ENCODE peak calls at places on chromosomes 13 and 19, in five cellular contexts. V, U, B, F and T are unnamed samples.

GRCh38 chr19:4256563-4256962 is 9.7 kb downstream of the YJU2 start:
- DNase-seq in V (no peak), U (no peak), B (no peak), F (no peak), T (no peak)

GRCh38 chr19:55355213-55355821 is 798 bp upstream of the COX6B2 start:
- DNase-seq in V (no peak), F (peak; percentile 86), U (no peak), B (no peak), T (no peak)

GRCh38 chr13:37889102-37889501 is 19.5 kb upstream of the TRPC4 start:
- DNase-seq in B (no peak), F (peak; percentile 7), U (peak; percentile 7), V (no peak), T (no peak)

GRCh38 chr19:33193864-33194362 is at the start of gene LRP3:
- DNase-seq in U (no peak), B (no peak), V (peak; percentile 84), F (no peak), T (peak; percentile 54)

GRCh38 chr19:17755977-17756670 is 4.8 kb downstream of the FCHO1 start:
- DNase-seq in V (peak; percentile 83), U (peak; percentile 29), F (no peak), B (no peak), T (no peak)

GRCh38 chr19:6223461-6224307 is 56.1 kb downstream of the MLLT1 start:
- DNase-seq in B (no peak), F (no peak), V (no peak), U (no peak), T (no peak)

GRCh38 chr13:105543742-105544141 is 991.7 kb downstream of the EFNB2 start:
- DNase-seq in U (no peak), V (no peak), F (peak; percentile 58), B (no peak), T (no peak)

GRCh38 chr19:39238944-39239343 is 5.9 kb downstream of the IFNL3 start:
- DNase-seq in U (no peak), B (no peak), V (no peak), F (no peak), T (no peak)

GRCh38 chr13:111395511-111396393 is 75.3 kb downstream of the TEX29 start:
- DNase-seq in V (no peak), B (peak; percentile 5), U (no peak), F (no peak), T (no peak)

GRCh38 chr19:42216653-42217521 is 590 bp downstream of the DEDD2 start:
- DNase-seq in B (peak; percentile 44), F (no peak), V (peak; percentile 74), U (peak; percentile 45), T (no peak)

GRCh38 chr19:16013181-16013850 is 63.0 kb upstream of the TPM4 start:
- DNase-seq in V (no peak), U (no peak), F (no peak), B (no peak), T (no peak)

GRCh38 chr13:98476538-98476966 is 100.4 kb downstream of the STK24 start:
- DNase-seq in V (no peak), U (peak; percentile 80), F (peak; percentile 87), B (peak; percentile 46), T (no peak)

GRCh38 chr13:109790071-109790470 is 3.7 kb upstream of the IRS2 start:
- DNase-seq in U (no peak), V (no peak), B (no peak), F (peak; percentile 29), T (no peak)

GRCh38 chr13:109792416-109793090 is 6.2 kb upstream of the IRS2 start:
- DNase-seq in U (no peak), F (no peak), B (no peak), V (no peak), T (no peak)

GRCh38 chr13:109788372-109789195 is 2.2 kb upstream of the IRS2 start:
- DNase-seq in B (no peak), U (no peak), V (no peak), F (no peak), T (no peak)

GRCh38 chr13:109789262-109789661 is 2.9 kb upstream of the IRS2 start:
- DNase-seq in B (no peak), V (no peak), F (no peak), U (no peak), T (no peak)

DNA sequence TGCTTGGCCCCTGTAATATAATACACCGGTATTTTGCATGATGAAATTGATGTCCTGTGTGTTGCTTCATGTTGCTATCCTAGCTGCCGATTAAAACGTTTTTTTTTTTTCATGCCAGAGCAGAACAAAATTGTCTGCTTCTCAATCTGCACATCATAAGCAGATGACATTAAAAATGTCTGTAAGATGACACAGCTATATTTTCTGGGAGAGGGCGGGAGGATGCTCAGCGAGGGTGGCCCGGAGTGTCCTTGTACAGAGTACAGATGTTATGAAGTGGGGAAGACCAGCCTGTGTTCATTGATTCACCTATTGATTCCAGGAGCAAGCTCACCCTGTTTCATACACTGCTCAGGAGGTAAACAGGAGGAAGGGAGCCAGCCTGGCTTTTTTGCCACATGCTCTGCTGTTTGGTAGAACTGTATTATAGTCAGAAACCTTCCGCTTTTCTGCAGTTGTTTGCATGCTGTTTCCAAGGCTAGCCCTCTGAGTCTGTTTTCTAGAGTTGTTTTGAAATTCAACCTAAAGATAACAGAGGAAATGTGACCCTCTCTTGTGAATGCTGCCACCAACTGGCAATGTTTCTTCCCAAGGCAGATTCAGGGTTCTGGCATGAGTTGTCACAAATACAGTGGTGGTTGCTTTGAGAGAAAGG is 4.7 kb upstream of the IRS2 start:
- DNase-seq in F (peak; percentile 48), B (no peak), V (peak; percentile 52), U (peak; percentile 32), T (no peak)
- TF ChIP-seq CTCF in F (peak; percentile 36), B (no peak), V (peak; percentile 43), U (peak; percentile 64), T (no peak)

GRCh38 chr13:25466880-25467279 is 95.1 kb downstream of the ATP8A2 start:
- DNase-seq in B (no peak), U (no peak), V (no peak), F (no peak), T (no peak)
- TF ChIP-seq CTCF in B (no peak), U (no peak), V (no peak), F (no peak), T (no peak)

GRCh38 chr19:1037553-1038115 is 2.3 kb upstream of the ABCA7 start:
- DNase-seq in F (no peak), U (no peak), B (no peak), V (no peak), T (no peak)

GRCh38 chr19:1038995-1039645 is 787 bp upstream of the ABCA7 start:
- DNase-seq in U (no peak), F (no peak), V (no peak), B (no peak), T (no peak)

GRCh38 chr19:1039646-1040475 is at the start of gene ABCA7:
- DNase-seq in F (peak; percentile 94), U (peak; percentile 99), B (peak; percentile 98), V (peak; percentile 98), T (peak; percentile 98)

GRCh38 chr19:1032264-1032867 is 6.0 kb downstream of the CNN2 start:
- DNase-seq in F (no peak), U (no peak), B (no peak), V (no peak), T (no peak)

GRCh38 chr19:1035998-1036621 is 3.8 kb upstream of the ABCA7 start:
- DNase-seq in F (no peak), V (no peak), B (no peak), U (no peak), T (no peak)
- TF ChIP-seq CTCF in F (no peak), V (no peak), B (no peak), U (no peak), T (no peak)

DNA sequence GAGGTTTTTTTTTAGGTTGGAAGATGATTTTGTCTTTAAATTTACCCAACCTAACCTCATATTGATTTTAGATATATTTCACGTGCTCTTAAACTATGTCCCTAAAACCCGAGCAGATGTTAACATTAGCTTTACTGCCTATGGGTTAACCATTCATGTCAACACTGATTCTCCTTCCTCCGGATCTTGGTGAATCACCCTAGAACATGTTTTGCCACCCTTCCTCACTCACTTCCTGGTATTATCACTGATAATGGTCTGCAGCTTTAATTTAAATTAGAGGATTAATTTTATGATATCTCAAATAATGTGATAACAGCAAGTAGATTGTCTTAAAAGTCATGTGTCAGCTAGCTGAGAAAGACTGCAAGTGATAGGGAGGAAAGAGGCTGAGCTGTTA is 31.9 kb downstream of the HTR2A start:
- DNase-seq in F (peak; percentile 44), V (no peak), U (no peak), B (no peak), T (no peak)
- TF ChIP-seq CTCF in F (no peak), V (no peak), U (no peak), B (no peak), T (no peak)

DNA sequence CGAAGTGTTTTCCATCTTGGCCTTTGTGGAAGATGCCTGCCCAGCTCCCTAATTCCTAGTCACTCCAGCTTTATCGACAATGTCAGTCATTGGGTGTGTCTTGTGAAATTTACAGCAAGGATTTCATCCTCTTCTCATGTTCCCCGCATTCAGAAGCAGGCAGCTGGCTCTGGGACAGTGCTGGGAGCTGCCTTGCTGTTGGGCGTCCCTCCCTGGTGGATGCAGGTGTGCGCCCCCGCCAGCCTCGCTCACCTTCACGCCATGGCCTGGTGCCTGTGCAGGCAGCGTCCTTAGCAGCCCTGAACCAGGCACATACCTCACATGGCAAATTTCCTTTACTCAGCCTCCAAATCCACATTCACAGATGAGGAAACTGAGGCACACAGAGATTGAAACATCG is 39.7 kb upstream of the TFDP1 start:
- DNase-seq in U (no peak), F (no peak), B (no peak), V (no peak), T (no peak)
- TF ChIP-seq CTCF in U (no peak), F (no peak), B (no peak), V (no peak), T (no peak)